ENCODE peak calls at places on chromosomes 7 and 10, in eight cellular contexts. I is IMR-90, O is esophagus squamous epithelium, B is body of pancreas, J is transverse colon, C is HCT116, H is prostate gland, R is testis. U is an unnamed sample. For H3K27me3, the result is how much of the 10 kb centered on the place peaks cover.

GRCh38 chr10:112026438-112026837 is 157.1 kb downstream of the GPAM start:
- DNase-seq in I (no peak), O (no peak), B (no peak), J (no peak), C (peak), H (no peak), R (no peak), U (no peak)

GRCh38 chr10:110410329-110411046 is 87.2 kb upstream of the DUSP5 start:
- DNase-seq in I (peak), O (no peak), B (peak), J (peak), C (peak), H (no peak), R (no peak), U (peak)

GRCh38 chr7:83947260-83947659 is 247.3 kb downstream of the SEMA3A start:
- DNase-seq in I (no peak), O (no peak), B (no peak), J (peak), C (peak), H (no peak), R (peak), U (no peak)

GRCh38 chr10:86970152-86970886 is 2.0 kb downstream of the ADIRF start:
- DNase-seq in I (peak), O (no peak), B (peak), J (peak), C (peak), H (peak), R (peak), U (peak)

GRCh38 chr7:16652888-16653287 is 6.9 kb downstream of the BZW2 start:
- DNase-seq in I (no peak), O (no peak), B (peak), J (no peak), C (no peak), H (peak), R (no peak), U (no peak)

GRCh38 chr10:91569522-91569921 is 63.3 kb downstream of the PPP1R3C start:
- DNase-seq in I (no peak), O (no peak), B (no peak), J (no peak), C (no peak), H (no peak), R (no peak), U (no peak)

GRCh38 chr7:113071465-113071864 is 15.2 kb downstream of the GPR85 start:
- DNase-seq in I (peak), O (no peak), B (no peak), J (peak), C (no peak), H (no peak), R (peak), U (no peak)

GRCh38 chr10:112554263-112554662 is 107.2 kb downstream of the VTI1A start:
- DNase-seq in I (no peak), O (no peak), B (no peak), J (no peak), C (no peak), H (no peak), R (no peak), U (no peak)

GRCh38 chr7:4265056-4265455 is 417.0 kb upstream of the FOXK1 start:
- DNase-seq in I (no peak), O (no peak), B (no peak), J (no peak), C (no peak), H (no peak), R (no peak), U (no peak)

GRCh38 chr7:55271661-55272060 is 93.5 kb upstream of the LANCL2 start:
- DNase-seq in I (no peak), O (no peak), B (no peak), J (no peak), C (no peak), H (no peak), R (no peak), U (no peak)

GRCh38 chr10:13354783-13355182 is 6.7 kb upstream of the SEPHS1 start:
- DNase-seq in I (no peak), O (no peak), B (no peak), J (no peak), C (no peak), H (no peak), R (no peak), U (no peak)

GRCh38 chr10:110402077-110402416 is 95.7 kb upstream of the DUSP5 start:
- DNase-seq in I (no peak), O (no peak), B (no peak), J (no peak), C (no peak), H (no peak), R (no peak), U (no peak)

GRCh38 chr7:22563115-22563514 is 63.1 kb upstream of the STEAP1B start:
- DNase-seq in I (peak), O (no peak), B (no peak), J (no peak), C (no peak), H (no peak), R (no peak), U (no peak)

GRCh38 chr10:4355346-4355745 is 470.7 kb upstream of the AKR1E2 start:
- DNase-seq in I (no peak), O (no peak), B (no peak), J (no peak), C (no peak), H (no peak), R (no peak), U (no peak)

GRCh38 chr7:114298011-114298410 is 116.6 kb upstream of the FOXP2 start:
- DNase-seq in I (no peak), O (no peak), B (no peak), J (no peak), C (no peak), H (no peak), R (no peak), U (no peak)

GRCh38 chr7:105610165-105610930 is 29.1 kb upstream of the EFCAB10 start:
- DNase-seq in I (no peak), O (no peak), B (no peak), J (no peak), C (no peak), H (no peak), R (no peak), U (no peak)

GRCh38 chr7:105614341-105614840 is 33.1 kb upstream of the EFCAB10 start:
- DNase-seq in I (no peak), O (no peak), B (no peak), J (no peak), C (no peak), H (no peak), R (no peak), U (no peak)

GRCh38 chr7:105611856-105612775 is 30.8 kb upstream of the EFCAB10 start:
- DNase-seq in I (peak), O (no peak), B (no peak), J (no peak), C (no peak), H (no peak), R (no peak), U (no peak)

GRCh38 chr7:105613611-105614330 is 32.5 kb upstream of the EFCAB10 start:
- DNase-seq in I (no peak), O (no peak), B (no peak), J (no peak), C (no peak), H (no peak), R (no peak), U (no peak)

GRCh38 chr7:105612806-105613205 is 31.5 kb upstream of the EFCAB10 start:
- DNase-seq in I (no peak), O (no peak), B (no peak), J (no peak), C (no peak), H (no peak), R (no peak), U (no peak)
- TF ChIP-seq POLR2A in I (no peak), O (no peak), B (no peak), J (no peak), C (no peak), H (no peak), R (no peak), U (no peak)

GRCh38 chr10:101736666-101737065 is 39.2 kb downstream of the FGF8 start:
- DNase-seq in I (no peak), O (no peak), B (no peak), J (no peak), C (no peak), H (no peak), R (no peak), U (no peak)

DNA sequence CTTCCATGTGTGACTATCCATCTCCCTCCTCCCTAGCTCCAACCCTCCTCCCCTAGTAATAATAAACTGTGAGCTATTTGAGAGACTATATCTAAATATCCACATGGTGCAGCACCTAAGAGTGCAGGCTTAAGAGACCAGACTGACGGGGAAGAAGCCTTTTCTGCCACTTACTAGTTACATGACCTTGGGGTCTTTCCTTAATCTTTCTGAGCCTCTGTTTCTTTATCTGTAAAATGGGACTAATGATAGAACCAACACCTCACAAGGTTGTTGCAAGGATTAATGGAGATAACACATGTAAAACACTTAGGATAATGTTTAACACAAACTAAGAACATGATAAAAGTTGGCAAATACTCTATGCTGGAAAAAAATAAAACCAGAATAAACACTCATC is 37.1 kb upstream of the FBXW4 start:
- DNase-seq in I (no peak), O (no peak), B (no peak), J (no peak), C (no peak), H (no peak), R (no peak), U (no peak)
- H3K27me3 ChIP-seq in I (under half), O (under half), B (under half), J (under half), C (under half), H (under half), R (under half), U (under half)

GRCh38 chr10:6460861-6461409 is 119.1 kb downstream of the PRKCQ start:
- DNase-seq in I (no peak), O (no peak), B (no peak), J (no peak), C (no peak), H (no peak), R (no peak), U (no peak)

GRCh38 chr10:6465854-6466524 is 114.1 kb downstream of the PRKCQ start:
- DNase-seq in I (no peak), O (no peak), B (no peak), J (no peak), C (no peak), H (no peak), R (no peak), U (no peak)

GRCh38 chr10:6461961-6462360 is 118.1 kb downstream of the PRKCQ start:
- DNase-seq in I (no peak), O (no peak), B (no peak), J (no peak), C (no peak), H (no peak), R (no peak), U (no peak)

GRCh38 chr10:6465437-6465836 is 114.6 kb downstream of the PRKCQ start:
- DNase-seq in I (no peak), O (no peak), B (no peak), J (no peak), C (no peak), H (no peak), R (no peak), U (no peak)

DNA sequence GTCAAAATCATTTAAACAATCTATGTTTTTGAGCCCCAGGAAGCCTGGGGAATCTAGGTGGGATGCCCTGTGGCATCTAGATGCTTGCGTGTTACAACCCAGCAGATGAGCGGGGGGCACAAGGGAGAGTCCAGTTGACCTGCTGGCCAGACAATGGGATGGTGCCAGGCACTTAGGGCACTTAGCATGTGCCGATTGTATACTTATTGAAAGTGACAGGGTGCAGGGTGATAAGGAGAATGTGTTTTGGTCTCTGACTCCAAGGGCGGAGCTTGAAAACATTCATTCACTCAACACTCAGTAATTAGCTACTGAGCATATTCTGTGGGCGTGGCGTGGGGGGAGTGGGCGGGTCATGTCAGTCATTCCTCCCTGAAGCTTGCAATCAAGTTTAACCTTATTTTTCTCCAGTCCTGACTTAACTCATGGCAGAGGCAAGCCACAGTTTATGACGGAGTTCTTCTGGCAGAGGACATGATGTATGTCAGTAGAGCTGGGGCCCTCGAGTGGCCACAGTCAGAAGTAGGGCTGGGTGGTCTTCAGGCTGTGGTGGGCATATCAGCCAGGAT is 115.1 kb downstream of the PRKCQ start:
- DNase-seq in I (no peak), O (no peak), B (no peak), J (peak), C (no peak), H (no peak), R (no peak), U (no peak)
- H3K4me3 ChIP-seq in I (no peak), O (no peak), B (no peak), J (no peak), C (no peak), H (no peak), R (no peak), U (no peak)

GRCh38 chr7:129144095-129144833 is at the start of gene TSPAN33:
- DNase-seq in I (peak), O (no peak), B (peak), J (peak), C (peak), H (peak), R (peak), U (peak)
- TF ChIP-seq POLR2A in I (no peak), O (no peak), B (no peak), J (no peak), C (no peak), H (no peak), R (no peak), U (no peak)

GRCh38 chr10:97511711-97512445 is 13.2 kb downstream of the UBTD1 start:
- DNase-seq in I (no peak), O (no peak), B (no peak), J (no peak), C (no peak), H (no peak), R (no peak), U (no peak)
- H3K27me3 ChIP-seq in I (under half), O (under half), B (under half), J (under half), C (under half), H (under half), R (under half), U (under half)